ENCODE peak calls at places on chromosomes 5 and 9, in eight cellular contexts. One of them, this sample, is unnamed.

GRCh38 chr5:116402235-116402634 is 172.4 kb downstream of the SEMA6A start:
- DNase-seq in body of pancreas: no peak
- DNase-seq in H1: no peak
- DNase-seq in transverse colon: no peak
- DNase-seq in GM12892: no peak
- DNase-seq in adrenal gland: no peak
- DNase-seq in A549: no peak
- DNase-seq in IMR-90: no peak
- DNase-seq in this sample: no peak

GRCh38 chr5:1314564-1314982 is 19.7 kb upstream of the TERT start:
- DNase-seq in body of pancreas: no peak
- DNase-seq in H1: no peak
- DNase-seq in transverse colon: no peak
- DNase-seq in GM12892: no peak
- DNase-seq in adrenal gland: no peak
- DNase-seq in A549: no peak
- DNase-seq in IMR-90: no peak
- DNase-seq in this sample: no peak

GRCh38 chr5:94499806-94500205 is 118.6 kb downstream of the KIAA0825 start:
- DNase-seq in body of pancreas: no peak
- DNase-seq in H1: no peak
- DNase-seq in transverse colon: no peak
- DNase-seq in GM12892: no peak
- DNase-seq in adrenal gland: no peak
- DNase-seq in A549: no peak
- DNase-seq in IMR-90: no peak
- DNase-seq in this sample: no peak

GRCh38 chr9:128316421-128316820 is 5.8 kb downstream of the TRUB2 start:
- DNase-seq in body of pancreas: no peak
- DNase-seq in H1: no peak
- DNase-seq in transverse colon: no peak
- DNase-seq in GM12892: no peak
- DNase-seq in adrenal gland: no peak
- DNase-seq in A549: no peak
- DNase-seq in IMR-90: no peak
- DNase-seq in this sample: no peak

GRCh38 chr9:98521141-98521540 is 187.6 kb downstream of the GABBR2 start:
- DNase-seq in body of pancreas: no peak
- DNase-seq in H1: no peak
- DNase-seq in transverse colon: no peak
- DNase-seq in GM12892: no peak
- DNase-seq in adrenal gland: peak
- DNase-seq in A549: no peak
- DNase-seq in IMR-90: peak
- DNase-seq in this sample: peak

GRCh38 chr5:25357605-25358004 is 712.8 kb upstream of the CDH10 start:
- DNase-seq in body of pancreas: no peak
- DNase-seq in H1: no peak
- DNase-seq in transverse colon: no peak
- DNase-seq in GM12892: no peak
- DNase-seq in adrenal gland: no peak
- DNase-seq in A549: no peak
- DNase-seq in IMR-90: no peak
- DNase-seq in this sample: no peak

GRCh38 chr5:80182802-80183645 is 72.8 kb downstream of the SERINC5 start:
- DNase-seq in body of pancreas: no peak
- DNase-seq in H1: no peak
- DNase-seq in transverse colon: peak
- DNase-seq in GM12892: no peak
- DNase-seq in adrenal gland: no peak
- DNase-seq in A549: no peak
- DNase-seq in IMR-90: no peak
- DNase-seq in this sample: no peak

GRCh38 chr9:94096819-94097577 is 12.7 kb downstream of the PTPDC1 start:
- DNase-seq in body of pancreas: no peak
- DNase-seq in H1: no peak
- DNase-seq in transverse colon: no peak
- DNase-seq in GM12892: no peak
- DNase-seq in adrenal gland: no peak
- DNase-seq in A549: no peak
- DNase-seq in IMR-90: peak
- DNase-seq in this sample: peak

GRCh38 chr5:135240283-135240633 is 158.8 kb downstream of the MACROH2A1 start:
- DNase-seq in body of pancreas: no peak
- DNase-seq in H1: no peak
- DNase-seq in transverse colon: no peak
- DNase-seq in GM12892: no peak
- DNase-seq in adrenal gland: no peak
- DNase-seq in A549: no peak
- DNase-seq in IMR-90: no peak
- DNase-seq in this sample: no peak

GRCh38 chr9:124341455-124342170 is 73.6 kb downstream of the PSMB7 start:
- DNase-seq in body of pancreas: no peak
- DNase-seq in H1: no peak
- DNase-seq in transverse colon: no peak
- DNase-seq in GM12892: no peak
- DNase-seq in adrenal gland: no peak
- DNase-seq in A549: no peak
- DNase-seq in IMR-90: no peak
- DNase-seq in this sample: no peak

GRCh38 chr9:87620727-87621322 is 105.1 kb upstream of the CTSL start:
- DNase-seq in body of pancreas: no peak
- DNase-seq in H1: no peak
- DNase-seq in transverse colon: no peak
- DNase-seq in GM12892: no peak
- DNase-seq in adrenal gland: no peak
- DNase-seq in A549: no peak
- DNase-seq in IMR-90: no peak
- DNase-seq in this sample: no peak

GRCh38 chr5:61048534-61048933 is 103.5 kb downstream of the NDUFAF2 start:
- DNase-seq in body of pancreas: no peak
- DNase-seq in H1: no peak
- DNase-seq in transverse colon: no peak
- DNase-seq in GM12892: no peak
- DNase-seq in adrenal gland: no peak
- DNase-seq in A549: no peak
- DNase-seq in IMR-90: peak
- DNase-seq in this sample: peak

GRCh38 chr5:59423021-59423420 is 470.5 kb downstream of the PDE4D start:
- DNase-seq in body of pancreas: no peak
- DNase-seq in H1: no peak
- DNase-seq in transverse colon: no peak
- DNase-seq in GM12892: no peak
- DNase-seq in adrenal gland: no peak
- DNase-seq in A549: no peak
- DNase-seq in IMR-90: no peak
- DNase-seq in this sample: no peak

GRCh38 chr5:172885594-172886340 is 51.7 kb downstream of the ERGIC1 start:
- DNase-seq in body of pancreas: peak
- DNase-seq in H1: no peak
- DNase-seq in transverse colon: no peak
- DNase-seq in GM12892: no peak
- DNase-seq in adrenal gland: peak
- DNase-seq in A549: no peak
- DNase-seq in IMR-90: no peak
- DNase-seq in this sample: no peak

GRCh38 chr9:97972753-97973152 is 10.4 kb upstream of the ANP32B start:
- DNase-seq in body of pancreas: no peak
- DNase-seq in H1: no peak
- DNase-seq in transverse colon: no peak
- DNase-seq in GM12892: no peak
- DNase-seq in adrenal gland: no peak
- DNase-seq in A549: no peak
- DNase-seq in IMR-90: no peak
- DNase-seq in this sample: no peak

DNA sequence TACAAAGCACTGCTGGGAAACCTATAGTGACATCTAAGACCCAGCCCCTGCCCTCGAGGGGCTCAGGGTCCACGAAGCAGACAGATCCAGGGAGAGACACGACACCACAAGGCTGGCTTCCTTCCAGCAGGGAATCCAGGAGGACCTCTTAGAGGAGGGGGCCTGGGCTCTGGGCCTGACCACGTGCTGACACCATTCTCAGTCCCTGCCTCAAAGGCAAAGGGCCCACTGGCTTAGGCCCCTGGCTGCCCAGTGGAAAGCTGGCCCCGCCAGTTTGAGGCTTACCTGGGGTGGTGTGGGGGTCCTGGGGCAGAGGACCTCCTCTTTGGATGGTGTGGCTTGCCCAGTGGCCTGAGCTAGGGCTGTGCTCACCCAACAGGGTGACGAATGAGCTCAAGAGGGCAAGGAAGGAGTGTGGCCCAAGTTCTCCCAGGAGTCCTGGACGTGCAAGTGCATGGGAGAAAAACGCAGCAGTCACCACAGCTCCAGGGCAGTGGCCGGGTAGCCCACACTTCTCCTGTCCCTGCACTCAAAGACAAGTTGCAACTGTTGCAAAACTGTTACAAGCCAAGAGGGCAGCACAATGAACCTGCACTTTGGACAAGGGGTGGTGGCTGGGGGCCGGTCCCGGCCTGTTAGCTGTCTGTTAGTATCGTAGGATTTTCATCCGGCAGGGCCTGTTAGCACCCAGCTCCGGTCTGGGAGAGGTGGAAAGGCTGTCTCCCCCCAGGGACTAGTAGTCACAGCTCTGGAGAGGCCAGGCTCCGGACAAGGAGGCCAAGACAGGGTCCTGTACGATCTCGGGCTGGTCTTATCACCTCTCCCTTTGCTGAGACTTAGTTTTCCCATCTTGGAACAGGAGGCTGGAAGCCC is 1.5 kb upstream of the SARDH start:
- DNase-seq in body of pancreas: no peak
- DNase-seq in H1: no peak
- DNase-seq in transverse colon: no peak
- DNase-seq in GM12892: no peak
- DNase-seq in adrenal gland: no peak
- DNase-seq in A549: no peak
- DNase-seq in IMR-90: no peak
- DNase-seq in this sample: no peak
- TF ChIP-seq POLR2A in body of pancreas: no peak
- TF ChIP-seq POLR2A in H1: no peak
- TF ChIP-seq POLR2A in transverse colon: no peak
- TF ChIP-seq POLR2A in GM12892: no peak
- TF ChIP-seq POLR2A in adrenal gland: no peak
- TF ChIP-seq POLR2A in A549: no peak
- TF ChIP-seq POLR2A in IMR-90: no peak
- TF ChIP-seq POLR2A in this sample: no peak

GRCh38 chr9:101486693-101487442 is 46.8 kb upstream of the RNF20 start:
- DNase-seq in body of pancreas: peak
- DNase-seq in H1: peak
- DNase-seq in transverse colon: peak
- DNase-seq in GM12892: no peak
- DNase-seq in adrenal gland: peak
- DNase-seq in A549: peak
- DNase-seq in IMR-90: peak
- DNase-seq in this sample: no peak
- TF ChIP-seq POLR2A in body of pancreas: peak
- TF ChIP-seq POLR2A in H1: peak
- TF ChIP-seq POLR2A in transverse colon: peak
- TF ChIP-seq POLR2A in GM12892: no peak
- TF ChIP-seq POLR2A in adrenal gland: peak
- TF ChIP-seq POLR2A in A549: peak
- TF ChIP-seq POLR2A in IMR-90: peak
- TF ChIP-seq POLR2A in this sample: no peak

GRCh38 chr5:132887326-132887725 is 13.9 kb downstream of the LEAP2 start:
- DNase-seq in body of pancreas: no peak
- DNase-seq in H1: no peak
- DNase-seq in transverse colon: no peak
- DNase-seq in GM12892: no peak
- DNase-seq in adrenal gland: no peak
- DNase-seq in A549: no peak
- DNase-seq in IMR-90: peak
- DNase-seq in this sample: no peak

GRCh38 chr5:132889501-132889900 is 16.0 kb downstream of the LEAP2 start:
- DNase-seq in body of pancreas: no peak
- DNase-seq in H1: no peak
- DNase-seq in transverse colon: no peak
- DNase-seq in GM12892: no peak
- DNase-seq in adrenal gland: no peak
- DNase-seq in A549: no peak
- DNase-seq in IMR-90: no peak
- DNase-seq in this sample: no peak

GRCh38 chr5:132884548-132884947 is 11.1 kb downstream of the LEAP2 start:
- DNase-seq in body of pancreas: no peak
- DNase-seq in H1: no peak
- DNase-seq in transverse colon: no peak
- DNase-seq in GM12892: no peak
- DNase-seq in adrenal gland: no peak
- DNase-seq in A549: no peak
- DNase-seq in IMR-90: no peak
- DNase-seq in this sample: no peak

GRCh38 chr5:132883261-132883834 is 9.9 kb downstream of the LEAP2 start:
- DNase-seq in body of pancreas: peak
- DNase-seq in H1: no peak
- DNase-seq in transverse colon: peak
- DNase-seq in GM12892: no peak
- DNase-seq in adrenal gland: peak
- DNase-seq in A549: peak
- DNase-seq in IMR-90: peak
- DNase-seq in this sample: peak

DNA sequence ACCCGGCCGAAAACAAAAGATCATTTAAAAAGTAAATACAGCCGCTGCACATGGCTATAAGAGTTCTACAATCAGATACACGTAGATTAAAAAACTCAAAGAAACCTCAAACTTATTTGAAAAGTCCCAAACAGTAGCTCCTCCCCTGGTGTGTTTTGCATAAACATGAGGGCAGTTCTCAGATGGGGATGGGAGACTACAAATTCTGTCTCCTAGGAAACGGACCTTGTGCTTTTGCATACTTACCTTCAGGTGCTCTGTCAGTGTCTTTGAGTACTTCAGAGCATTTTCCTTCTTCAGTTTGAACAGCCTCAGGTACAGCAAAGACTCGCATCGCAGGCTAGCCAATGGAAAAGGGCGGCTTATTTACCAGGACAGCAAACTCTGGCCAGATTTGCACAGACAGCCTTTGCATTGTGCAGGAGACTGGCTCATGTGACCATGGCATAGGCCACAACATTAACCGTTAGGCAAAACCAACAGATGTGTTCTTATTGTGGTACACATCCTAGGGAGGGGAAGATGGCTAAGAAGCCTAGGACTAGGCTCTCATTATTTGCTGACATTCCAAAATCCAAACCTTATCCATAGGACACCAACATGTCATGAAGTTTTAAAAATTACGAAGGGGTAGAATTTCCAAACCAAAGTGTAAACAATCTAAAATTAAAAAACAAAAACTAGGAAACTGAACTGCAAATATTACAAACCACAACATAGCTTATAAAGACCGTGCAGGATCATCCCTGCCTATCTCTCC is 12.8 kb downstream of the LEAP2 start:
- DNase-seq in body of pancreas: no peak
- DNase-seq in H1: no peak
- DNase-seq in transverse colon: no peak
- DNase-seq in GM12892: no peak
- DNase-seq in adrenal gland: no peak
- DNase-seq in A549: no peak
- DNase-seq in IMR-90: no peak
- DNase-seq in this sample: no peak
- TF ChIP-seq POLR2A in body of pancreas: no peak
- TF ChIP-seq POLR2A in H1: no peak
- TF ChIP-seq POLR2A in transverse colon: no peak
- TF ChIP-seq POLR2A in GM12892: no peak
- TF ChIP-seq POLR2A in adrenal gland: no peak
- TF ChIP-seq POLR2A in A549: no peak
- TF ChIP-seq POLR2A in IMR-90: no peak
- TF ChIP-seq POLR2A in this sample: no peak

GRCh38 chr5:141778211-141778610 is 96.2 kb upstream of the ARAP3 start:
- DNase-seq in body of pancreas: no peak
- DNase-seq in H1: no peak
- DNase-seq in transverse colon: no peak
- DNase-seq in GM12892: no peak
- DNase-seq in adrenal gland: peak
- DNase-seq in A549: no peak
- DNase-seq in IMR-90: peak
- DNase-seq in this sample: peak
- TF ChIP-seq POLR2A in body of pancreas: no peak
- TF ChIP-seq POLR2A in H1: no peak
- TF ChIP-seq POLR2A in transverse colon: no peak
- TF ChIP-seq POLR2A in GM12892: no peak
- TF ChIP-seq POLR2A in adrenal gland: no peak
- TF ChIP-seq POLR2A in A549: no peak
- TF ChIP-seq POLR2A in IMR-90: no peak
- TF ChIP-seq POLR2A in this sample: peak

This sample was measured in H54.